ENCODE peak calls at places on chromosome 13, in nine cellular contexts. K, U, G, I, R, L, Z, A and B are unnamed samples.

GRCh38 chr13:28494861-28495585 is at the start of gene FLT1:
- DNase-seq in L (no peak), R (no peak), G (no peak), K (peak), U (no peak), A (peak), I (no peak), Z (no peak), B (no peak)

GRCh38 chr13:107117327-107118012 is 549.5 kb upstream of the ARGLU1 start:
- DNase-seq in R (no peak), G (no peak), A (no peak), L (no peak), I (no peak), U (peak), Z (no peak), K (no peak), B (no peak)

GRCh38 chr13:45278096-45278645 is 62.8 kb downstream of the TPT1 start:
- DNase-seq in Z (no peak), I (peak), L (no peak), K (no peak), U (no peak), A (no peak), R (no peak), G (no peak), B (no peak)

GRCh38 chr13:109673477-109673876 is 112.9 kb downstream of the IRS2 start:
- DNase-seq in K (no peak), A (no peak), U (no peak), G (no peak), L (no peak), I (no peak), R (no peak), Z (no peak), B (no peak)

GRCh38 chr13:97068146-97068545 is 73.9 kb upstream of the OXGR1 start:
- DNase-seq in I (no peak), K (no peak), R (no peak), G (no peak), L (no peak), Z (no peak), A (no peak), U (no peak), B (no peak)

GRCh38 chr13:98658131-98658530 is 81.2 kb upstream of the STK24 start:
- DNase-seq in L (no peak), G (no peak), U (no peak), I (no peak), Z (no peak), A (no peak), K (no peak), R (no peak), B (no peak)

GRCh38 chr13:35714096-35714495 is 237.6 kb upstream of the MAB21L1 start:
- DNase-seq in R (no peak), U (no peak), G (no peak), Z (no peak), A (no peak), I (no peak), L (no peak), K (no peak), B (no peak)

GRCh38 chr13:32446778-32447465 is 19.0 kb upstream of the N4BP2L1 start:
- DNase-seq in I (no peak), L (no peak), Z (no peak), G (peak), R (no peak), K (no peak), U (no peak), A (no peak), B (no peak)

GRCh38 chr13:106373304-106373988 is 162.0 kb downstream of the EFNB2 start:
- DNase-seq in Z (no peak), U (no peak), A (peak), L (no peak), G (no peak), R (no peak), I (no peak), K (no peak), B (no peak)

GRCh38 chr13:39998166-39998565 is 342.7 kb downstream of the COG6 start:
- DNase-seq in I (no peak), U (no peak), G (no peak), K (no peak), L (no peak), A (no peak), Z (no peak), R (no peak), B (no peak)

GRCh38 chr13:73765651-73766384 is 368.4 kb downstream of the KLF12 start:
- DNase-seq in L (peak), Z (no peak), R (peak), I (peak), K (peak), U (no peak), A (no peak), G (no peak), B (peak)

GRCh38 chr13:21949818-21950429 is 279.1 kb downstream of the FGF9 start:
- DNase-seq in G (no peak), Z (no peak), U (no peak), R (no peak), K (no peak), I (no peak), L (no peak), A (no peak), B (no peak)

GRCh38 chr13:101535192-101535746 is 82.8 kb downstream of the ITGBL1 start:
- DNase-seq in Z (no peak), U (no peak), G (no peak), L (no peak), R (no peak), K (no peak), A (no peak), I (no peak), B (no peak)

GRCh38 chr13:49858183-49858856 is 65.8 kb upstream of the KPNA3 start:
- DNase-seq in U (peak), K (peak), G (no peak), A (no peak), I (no peak), Z (peak), L (no peak), R (no peak), B (no peak)

GRCh38 chr13:37306778-37307544 is 201.5 kb upstream of the CSNK1A1L start:
- DNase-seq in R (no peak), U (peak), G (no peak), I (no peak), Z (peak), K (no peak), L (no peak), A (no peak), B (no peak)

GRCh38 chr13:61664821-61665705 is 249.4 kb upstream of the PCDH20 start:
- DNase-seq in A (no peak), U (peak), R (no peak), I (no peak), L (no peak), Z (peak), K (no peak), G (no peak), B (no peak)

GRCh38 chr13:113145911-113146598 is 12.4 kb upstream of the PROZ start:
- DNase-seq in K (peak), U (no peak), A (no peak), L (no peak), I (no peak), Z (no peak), R (no peak), G (no peak), B (no peak)

GRCh38 chr13:113922412-113923118 is 51.3 kb downstream of the C13orf46 start:
- DNase-seq in G (no peak), L (no peak), U (peak), I (no peak), Z (no peak), A (no peak), K (peak), R (no peak), B (no peak)

GRCh38 chr13:109771926-109772325 is 14.5 kb downstream of the IRS2 start:
- DNase-seq in K (no peak), U (no peak), A (no peak), G (no peak), Z (no peak), R (no peak), I (no peak), L (no peak), B (no peak)

GRCh38 chr13:41460930-41461329 is 3.6 kb downstream of the RGCC start:
- DNase-seq in I (no peak), G (no peak), U (no peak), A (no peak), R (no peak), L (no peak), K (no peak), Z (no peak), B (no peak)

GRCh38 chr13:26837997-26838396 is 77.4 kb upstream of the GPR12 start:
- DNase-seq in U (no peak), A (no peak), L (no peak), G (no peak), R (no peak), I (no peak), K (no peak), Z (peak), B (no peak)

GRCh38 chr13:27000686-27001085 is 170.9 kb downstream of the USP12 start:
- DNase-seq in L (no peak), K (no peak), A (no peak), I (no peak), Z (no peak), R (no peak), U (no peak), G (no peak), B (no peak)

GRCh38 chr13:94312511-94313191 is 166.8 kb downstream of the DCT start:
- DNase-seq in I (no peak), K (no peak), U (no peak), R (no peak), G (no peak), Z (no peak), L (no peak), A (no peak), B (no peak)

GRCh38 chr13:76887070-76887563 is 912 bp upstream of the KCTD12 start:
- DNase-seq in U (no peak), I (no peak), L (no peak), R (no peak), G (no peak), Z (no peak), A (no peak), K (no peak), B (no peak)

GRCh38 chr13:114130131-114130707 is 2.2 kb downstream of the RASA3 start:
- DNase-seq in R (no peak), I (no peak), K (no peak), A (no peak), G (no peak), L (no peak), U (no peak), Z (no peak), B (no peak)

GRCh38 chr13:83325454-83325853 is 556.8 kb downstream of the SLITRK1 start:
- DNase-seq in R (no peak), G (no peak), U (peak), Z (no peak), L (no peak), K (no peak), A (no peak), I (no peak), B (no peak)

GRCh38 chr13:43492745-43493144 is 294.0 kb downstream of the ENOX1 start:
- DNase-seq in L (no peak), K (no peak), G (no peak), Z (no peak), A (no peak), R (no peak), U (no peak), I (no peak), B (no peak)